ENCODE peak calls at places on chromosomes 5 and 9, in nine cellular contexts. R is heart right ventricle; Z is CD8-positive, alpha-beta memory T cell; Y is stimulated activated CD8-positive, alpha-beta memory T cell treated with anti-CD3 and anti-CD28 coated beads, Interleukin-4, amount 100 ng/mL, for 24 hours; F is HTR-8/SVneo; A is NCI-H2081; P is HT1080; J is upper lobe of right lung; G is NCI-H226. H is an unnamed sample.

GRCh38 chr5:150487199-150488061 is 20.5 kb upstream of the NDST1 start:
- DNase-seq in A (no peak), G (no peak), F (no peak), P (peak), Y (no peak), R (peak), J (no peak), Z (no peak), H (peak)

GRCh38 chr5:22521521-22521920 is 331.6 kb downstream of the CDH12 start:
- DNase-seq in A (no peak), J (no peak), R (no peak), P (no peak), Y (no peak), Z (no peak), F (no peak), G (peak), H (no peak)

GRCh38 chr5:95864944-95865504 is 42.5 kb upstream of the GLRX start:
- DNase-seq in A (no peak), G (no peak), R (no peak), F (no peak), Z (no peak), Y (no peak), P (no peak), J (no peak), H (no peak)

GRCh38 chr9:135479469-135480052 is at the start of gene PPP1R26:
- DNase-seq in Y (no peak), A (no peak), P (no peak), R (peak), F (peak), Z (no peak), G (peak), J (peak), H (no peak)

GRCh38 chr5:819078-819477 is 31.7 kb downstream of the ZDHHC11 start:
- DNase-seq in Y (no peak), A (no peak), P (no peak), J (no peak), F (no peak), R (no peak), Z (no peak), G (no peak), H (no peak)

GRCh38 chr9:95230046-95230445 is 87.5 kb downstream of the FANCC start:
- DNase-seq in F (no peak), Z (no peak), Y (no peak), G (no peak), R (no peak), A (no peak), J (no peak), P (no peak), H (no peak)

GRCh38 chr9:132146575-132146974 is 15.3 kb upstream of the NTNG2 start:
- DNase-seq in R (no peak), A (no peak), Z (no peak), J (no peak), F (no peak), Y (no peak), G (no peak), P (no peak), H (no peak)

GRCh38 chr9:33198163-33198562 is 31.0 kb upstream of the B4GALT1 start:
- DNase-seq in J (no peak), F (no peak), R (peak), Z (no peak), P (no peak), G (peak), A (no peak), Y (no peak), H (no peak)

GRCh38 chr5:180467989-180468731 is 26.0 kb upstream of the CNOT6 start:
- DNase-seq in A (no peak), Y (no peak), P (no peak), F (no peak), Z (no peak), J (peak), G (no peak), R (no peak), H (no peak)

GRCh38 chr5:13248236-13248635 is 696.3 kb downstream of the DNAH5 start:
- DNase-seq in A (no peak), F (no peak), Z (no peak), J (no peak), R (no peak), G (no peak), P (no peak), Y (no peak), H (no peak)

GRCh38 chr9:85289142-85289541 is 452.6 kb downstream of the AGTPBP1 start:
- DNase-seq in J (no peak), Z (no peak), R (no peak), G (no peak), F (no peak), A (no peak), P (no peak), Y (no peak), H (no peak)